ENCODE peak calls at places on chromosomes 13 and 19, in ten cellular contexts. T is choroid plexus epithelial cell; K is endothelial cell; A is activated CD8-positive, alpha-beta memory T cell treated with anti-CD3 and anti-CD28 coated beads, Interleukin-2, amount 50 U/mL, for 4 hours; J is GM12891; H is dermis blood vessel endothelial cell; Z is astrocyte; Y is NCI-H82; X is Right ventricle myocardium superior; G is ureter. V is an unnamed sample.
A peak's percentile ranks its signal among the peaks of the same experiment; 100 is the strongest.

GRCh38 chr19:39246951-39247669 is 1.5 kb downstream of the IFNL4 start:
- DNase-seq in X (peak; percentile 45), J (no peak), K (peak; percentile 30), A (peak; percentile 32), T (peak; percentile 18), Y (peak; percentile 73), G (no peak), Z (no peak), H (peak; percentile 42), V (peak; percentile 64)

GRCh38 chr13:113813749-113814434 is 50.0 kb downstream of the GAS6 start:
- DNase-seq in J (no peak), Y (no peak), Z (peak; percentile 24), K (no peak), X (peak; percentile 52), G (no peak), A (no peak), H (peak; percentile 22), T (peak; percentile 34), V (no peak)

GRCh38 chr19:16325671-16326400 is 1.2 kb downstream of the KLF2 start:
- DNase-seq in J (no peak), H (peak; percentile 52), X (peak; percentile 67), Y (peak; percentile 84), G (peak; percentile 61), T (peak; percentile 28), A (peak; percentile 50), Z (no peak), K (no peak), V (peak; percentile 75)

GRCh38 chr19:29098863-29099481 is 114.0 kb downstream of the UQCRFS1 start:
- DNase-seq in G (peak; percentile 70), Y (no peak), H (no peak), K (no peak), A (no peak), J (no peak), X (peak; percentile 81), Z (no peak), T (peak; percentile 4), V (no peak)

GRCh38 chr13:90910240-90910639 is 437.2 kb upstream of the MIR17HG start:
- DNase-seq in J (no peak), Y (no peak), A (no peak), X (no peak), G (no peak), T (no peak), Z (no peak), K (no peak), H (no peak), V (no peak)

GRCh38 chr13:32115069-32115468 is 83.5 kb downstream of the FRY start:
- DNase-seq in K (no peak), A (no peak), T (no peak), H (peak; percentile 16), X (no peak), G (no peak), Z (no peak), J (no peak), Y (no peak), V (no peak)

GRCh38 chr19:5001547-5002131 is 32.7 kb downstream of the KDM4B start:
- DNase-seq in Y (peak; percentile 57), X (peak; percentile 50), T (peak; percentile 83), J (peak; percentile 67), Z (peak; percentile 41), H (peak; percentile 77), A (peak; percentile 40), K (peak; percentile 65), G (no peak), V (peak; percentile 57)

GRCh38 chr19:50858896-50859295 is 4.2 kb downstream of the KLK3 start:
- DNase-seq in A (no peak), G (no peak), Y (no peak), H (no peak), X (no peak), K (no peak), Z (no peak), T (no peak), J (no peak), V (no peak)

GRCh38 chr19:293436-294110 is 2.4 kb upstream of the PLPP2 start:
- DNase-seq in H (no peak), A (no peak), G (no peak), T (no peak), Y (no peak), Z (no peak), J (no peak), K (no peak), X (no peak), V (no peak)

GRCh38 chr13:32354040-32354439 is 38.7 kb downstream of the BRCA2 start:
- DNase-seq in H (no peak), K (no peak), A (no peak), T (no peak), X (no peak), Y (no peak), G (no peak), Z (no peak), J (no peak), V (no peak)

GRCh38 chr13:73952683-73953082 is 181.5 kb downstream of the KLF12 start:
- DNase-seq in K (no peak), X (no peak), G (no peak), Z (peak; percentile 60), J (no peak), T (no peak), Y (no peak), H (no peak), A (no peak), V (no peak)

GRCh38 chr19:14107581-14108461 is 9.7 kb downstream of the PRKACA start:
- DNase-seq in T (no peak), G (no peak), K (no peak), Y (no peak), Z (peak; percentile 46), A (no peak), X (peak; percentile 85), H (peak; percentile 91), J (no peak), V (peak; percentile 34)

GRCh38 chr13:109516196-109516595 is 270.2 kb downstream of the IRS2 start:
- DNase-seq in Y (no peak), G (no peak), T (peak; percentile 73), K (no peak), J (no peak), H (no peak), X (no peak), A (no peak), Z (peak; percentile 37), V (peak; percentile 10)

GRCh38 chr19:10915511-10916091 is 12.8 kb downstream of the YIPF2 start:
- DNase-seq in G (no peak), Y (peak; percentile 58), J (no peak), Z (peak; percentile 68), X (no peak), T (peak; percentile 71), H (no peak), A (no peak), K (no peak), V (no peak)

GRCh38 chr13:113176292-113176691 is 17.8 kb downstream of the PROZ start:
- DNase-seq in G (no peak), Z (no peak), A (peak; percentile 64), X (no peak), Y (no peak), K (no peak), J (no peak), T (no peak), H (no peak), V (no peak)

GRCh38 chr19:19447536-19448237 is 42.2 kb downstream of the GATAD2A start:
- DNase-seq in Z (no peak), H (no peak), X (no peak), J (no peak), G (no peak), Y (no peak), K (no peak), A (no peak), T (peak; percentile 34), V (no peak)

GRCh38 chr13:43573361-43573740 is 213.4 kb downstream of the ENOX1 start:
- DNase-seq in X (no peak), J (no peak), K (no peak), A (no peak), T (peak; percentile 45), H (no peak), Y (no peak), G (no peak), Z (peak; percentile 52), V (peak; percentile 75)

GRCh38 chr13:37418490-37418889 is 180.1 kb downstream of the POSTN start:
- DNase-seq in T (peak; percentile 41), Z (no peak), K (no peak), A (no peak), X (no peak), G (no peak), Y (no peak), H (no peak), J (no peak), V (no peak)

GRCh38 chr13:110108348-110109139 is 198.4 kb downstream of the COL4A1 start:
- DNase-seq in X (peak; percentile 90), A (no peak), H (peak; percentile 72), K (peak; percentile 77), Z (peak; percentile 78), J (no peak), T (peak; percentile 95), Y (peak; percentile 76), G (peak; percentile 75), V (peak; percentile 91)

GRCh38 chr13:34070006-34070405 is 252.1 kb downstream of the RFC3 start:
- DNase-seq in K (no peak), A (no peak), Y (no peak), X (no peak), Z (peak; percentile 66), G (no peak), T (peak; percentile 33), H (peak; percentile 22), J (no peak), V (no peak)

GRCh38 chr19:14091086-14091884 is 734 bp upstream of the SAMD1 start:
- DNase-seq in H (peak; percentile 64), T (peak; percentile 59), A (peak; percentile 57), X (no peak), K (peak; percentile 61), G (peak; percentile 81), Y (peak; percentile 94), J (peak; percentile 87), Z (peak; percentile 55), V (peak; percentile 78)

GRCh38 chr19:12984683-12985048 is 10.6 kb upstream of the NFIX start:
- DNase-seq in T (no peak), X (no peak), Z (no peak), A (no peak), G (no peak), H (no peak), Y (no peak), K (no peak), J (no peak), V (no peak)

GRCh38 chr19:39253374-39254149 is 4.9 kb upstream of the IFNL4 start:
- DNase-seq in K (no peak), T (no peak), A (no peak), Y (no peak), J (no peak), X (no peak), Z (no peak), H (no peak), G (no peak), V (no peak)

GRCh38 chr19:43628646-43629326 is 9.4 kb upstream of the ZNF428 start:
- DNase-seq in T (no peak), K (no peak), A (no peak), H (no peak), X (no peak), J (no peak), Y (no peak), Z (no peak), G (no peak), V (no peak)

GRCh38 chr13:73740681-73741080 is 393.5 kb downstream of the KLF12 start:
- DNase-seq in G (no peak), J (no peak), X (no peak), Y (no peak), K (no peak), A (no peak), T (peak; percentile 77), H (no peak), Z (no peak), V (no peak)

V was measured in mesendoderm.